ENCODE peak calls at places on chromosomes 3 and 15, in five cellular contexts. N is spleen, D is uterus, J is left lung, C is HFF-Myc. L is an unnamed sample.

GRCh38 chr3:45807645-45808540 is 11.6 kb upstream of the SLC6A20 start:
- DNase-seq in N (no peak), D (no peak), J (no peak), C (no peak), L (no peak)

GRCh38 chr15:42999201-42999779 is 78.7 kb upstream of the TTBK2 start:
- DNase-seq in N (no peak), D (no peak), J (no peak), C (no peak), L (no peak)

GRCh38 chr3:184774996-184775715 is 36.8 kb upstream of the VPS8 start:
- DNase-seq in N (peak), D (no peak), J (no peak), C (no peak), L (peak)

GRCh38 chr3:59115355-59116136 is 65.7 kb upstream of the CFAP20DC start:
- DNase-seq in N (no peak), D (no peak), J (no peak), C (no peak), L (no peak)

GRCh38 chr3:161395115-161395514 is 23.8 kb upstream of the SPTSSB start:
- DNase-seq in N (no peak), D (no peak), J (no peak), C (no peak), L (no peak)

GRCh38 chr3:55936549-55937052 is 449.5 kb upstream of the WNT5A start:
- DNase-seq in N (no peak), D (no peak), J (no peak), C (no peak), L (no peak)

GRCh38 chr15:47460775-47461174 is 256.5 kb upstream of the SEMA6D start:
- DNase-seq in N (no peak), D (no peak), J (no peak), C (no peak), L (no peak)

GRCh38 chr15:39920510-39921273 is 626 bp upstream of the GPR176 start:
- DNase-seq in N (peak), D (peak), J (peak), C (no peak), L (peak)

GRCh38 chr3:104673981-104674380 is 692.7 kb upstream of the ALCAM start:
- DNase-seq in N (no peak), D (no peak), J (no peak), C (no peak), L (no peak)

GRCh38 chr3:22495241-22495640 is 707.9 kb upstream of the UBE2E2 start:
- DNase-seq in N (no peak), D (no peak), J (no peak), C (no peak), L (no peak)

GRCh38 chr3:155853214-155854146 is 747 bp downstream of the SLC33A1 start:
- DNase-seq in N (peak), D (no peak), J (peak), C (no peak), L (no peak)

GRCh38 chr3:63557912-63558311 is 94.6 kb upstream of the SNTN start:
- DNase-seq in N (no peak), D (no peak), J (no peak), C (no peak), L (no peak)

GRCh38 chr3:160618363-160618762 is 53.0 kb upstream of the KPNA4 start:
- DNase-seq in N (no peak), D (no peak), J (no peak), C (no peak), L (no peak)

GRCh38 chr3:163776753-163777152 is 1301.5 kb downstream of the SI start:
- DNase-seq in N (no peak), D (no peak), J (no peak), C (no peak), L (no peak)

GRCh38 chr15:74500401-74500800 is 39.4 kb upstream of the UBL7 start:
- DNase-seq in N (no peak), D (no peak), J (no peak), C (no peak), L (no peak)

GRCh38 chr3:10783360-10784346 is 32.4 kb upstream of the SLC6A11 start:
- DNase-seq in N (no peak), D (no peak), J (no peak), C (no peak), L (no peak)

GRCh38 chr3:7241584-7242302 is 380.8 kb downstream of the GRM7 start:
- DNase-seq in N (no peak), D (no peak), J (no peak), C (no peak), L (no peak)

GRCh38 chr15:92981333-92981732 is 81.2 kb downstream of the CHD2 start:
- DNase-seq in N (no peak), D (no peak), J (no peak), C (no peak), L (no peak)

GRCh38 chr3:170062068-170062467 is 24.3 kb downstream of the GPR160 start:
- DNase-seq in N (no peak), D (no peak), J (no peak), C (no peak), L (no peak)

GRCh38 chr3:170063691-170064090 is 25.9 kb downstream of the GPR160 start:
- DNase-seq in N (no peak), D (no peak), J (no peak), C (no peak), L (no peak)

GRCh38 chr3:170064108-170064507 is 26.3 kb downstream of the GPR160 start:
- DNase-seq in N (peak), D (no peak), J (no peak), C (no peak), L (no peak)

GRCh38 chr3:170059447-170059846 is 21.7 kb downstream of the GPR160 start:
- DNase-seq in N (no peak), D (no peak), J (no peak), C (no peak), L (no peak)

DNA sequence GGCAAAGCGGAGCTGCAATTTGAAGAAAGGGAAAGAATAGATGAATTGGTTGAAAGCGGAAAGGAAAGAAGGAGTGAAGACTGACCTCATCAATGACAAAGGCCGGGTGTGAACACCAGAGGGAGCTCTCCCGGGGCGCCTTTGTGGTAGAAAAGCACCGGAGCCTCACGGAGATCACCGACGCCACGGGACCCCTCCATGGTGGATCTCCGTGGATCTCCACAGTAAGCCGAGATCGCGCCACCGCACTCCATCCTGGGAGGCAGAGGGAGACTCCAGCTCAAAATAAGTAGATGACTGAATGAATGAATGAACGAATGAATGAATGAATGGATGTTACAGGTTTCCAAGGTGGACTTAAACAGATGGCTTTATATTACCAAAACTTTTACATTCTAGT is 25.0 kb downstream of the GPR160 start:
- DNase-seq in N (no peak), D (no peak), J (no peak), C (no peak), L (no peak)
- TF ChIP-seq CTCF in N (no peak), D (no peak), J (no peak), C (peak), L (peak)

DNA sequence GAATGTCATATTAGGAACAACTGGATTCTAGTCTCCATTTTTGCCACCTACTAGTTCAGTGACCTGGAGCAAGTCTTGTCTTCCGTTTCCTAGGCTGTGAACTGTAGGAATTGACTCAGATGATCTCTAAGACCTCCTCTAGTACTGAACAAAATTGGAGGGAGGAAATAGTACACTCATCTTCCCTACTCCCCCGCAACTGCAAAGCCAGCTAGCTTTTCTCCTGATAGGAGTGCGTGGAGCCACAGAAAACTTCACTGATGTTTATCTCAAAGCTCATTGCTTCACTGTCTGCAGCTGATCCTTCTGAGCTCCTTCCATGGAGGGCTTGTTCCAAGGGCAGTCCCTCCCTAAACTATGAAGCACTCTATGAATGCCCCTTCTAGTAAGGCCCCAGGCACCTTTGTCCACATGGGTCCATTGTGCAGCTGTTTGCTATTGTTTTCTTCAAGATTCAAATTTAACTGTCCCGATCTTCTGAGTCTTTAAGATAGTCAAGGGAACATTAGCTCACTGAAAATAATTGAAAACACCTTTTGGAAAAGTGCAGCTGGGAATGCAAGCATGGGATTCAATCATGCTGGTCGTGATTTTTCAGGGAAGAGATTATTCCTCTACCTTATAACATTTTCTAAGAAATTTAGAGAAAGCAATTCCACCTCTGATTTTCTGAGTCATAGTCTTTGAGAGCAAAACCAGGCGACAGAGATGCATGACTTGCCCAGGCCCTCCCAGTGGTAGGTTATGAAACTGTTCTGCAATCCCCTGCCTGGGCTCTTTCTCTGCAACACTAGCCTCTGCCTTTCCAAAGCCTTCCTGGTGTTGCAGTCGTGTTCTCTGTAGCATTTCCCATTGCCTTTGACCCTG is 24.3 kb downstream of the FILIP1L start:
- DNase-seq in N (no peak), D (peak), J (no peak), C (peak), L (no peak)
- TF ChIP-seq CTCF in N (peak), D (peak), J (peak), C (peak), L (peak)

DNA sequence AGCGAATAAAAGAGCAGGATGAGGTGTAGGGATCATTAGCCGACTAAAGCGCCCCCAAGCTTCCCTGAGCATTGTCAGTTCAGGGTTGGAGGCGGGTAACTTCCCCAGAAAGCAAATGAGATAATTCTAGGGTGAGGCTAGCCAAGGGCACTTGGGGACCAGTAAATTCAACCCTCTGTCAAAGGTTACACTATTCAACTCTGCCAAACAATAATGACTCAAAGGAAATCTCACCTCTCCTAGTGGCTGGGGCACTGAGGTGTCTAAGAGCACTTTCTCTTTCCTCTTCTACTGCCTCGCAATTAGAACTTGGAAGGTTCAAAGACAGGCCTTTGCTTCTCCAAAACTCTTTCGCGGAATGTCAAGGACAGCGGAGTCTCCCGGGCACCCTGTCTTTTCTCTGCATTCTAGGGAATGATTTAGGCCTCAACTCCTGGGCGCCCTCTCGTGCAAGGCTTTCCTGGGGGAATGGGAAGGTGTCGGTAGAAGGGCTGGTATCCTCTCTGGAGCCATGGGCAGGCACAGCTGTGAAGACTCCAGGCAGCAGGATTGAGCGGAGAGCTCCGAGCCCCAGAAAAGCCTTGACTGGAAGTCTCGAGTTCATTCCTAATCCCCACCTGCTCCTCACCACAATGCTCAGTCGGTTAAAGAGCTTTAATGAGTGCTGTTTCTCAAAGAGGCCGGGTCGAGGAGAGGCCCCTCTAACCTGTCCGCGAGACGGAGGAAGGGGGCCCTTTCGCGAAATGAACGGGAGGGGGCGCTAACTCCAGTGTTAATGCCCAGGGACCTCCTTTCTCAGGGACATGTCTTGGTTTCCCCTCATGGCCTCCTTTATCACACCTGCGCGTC is 21.9 kb downstream of the ZIC4 start:
- DNase-seq in N (no peak), D (no peak), J (no peak), C (no peak), L (no peak)
- TF ChIP-seq CTCF in N (no peak), D (no peak), J (no peak), C (peak), L (peak)

DNA sequence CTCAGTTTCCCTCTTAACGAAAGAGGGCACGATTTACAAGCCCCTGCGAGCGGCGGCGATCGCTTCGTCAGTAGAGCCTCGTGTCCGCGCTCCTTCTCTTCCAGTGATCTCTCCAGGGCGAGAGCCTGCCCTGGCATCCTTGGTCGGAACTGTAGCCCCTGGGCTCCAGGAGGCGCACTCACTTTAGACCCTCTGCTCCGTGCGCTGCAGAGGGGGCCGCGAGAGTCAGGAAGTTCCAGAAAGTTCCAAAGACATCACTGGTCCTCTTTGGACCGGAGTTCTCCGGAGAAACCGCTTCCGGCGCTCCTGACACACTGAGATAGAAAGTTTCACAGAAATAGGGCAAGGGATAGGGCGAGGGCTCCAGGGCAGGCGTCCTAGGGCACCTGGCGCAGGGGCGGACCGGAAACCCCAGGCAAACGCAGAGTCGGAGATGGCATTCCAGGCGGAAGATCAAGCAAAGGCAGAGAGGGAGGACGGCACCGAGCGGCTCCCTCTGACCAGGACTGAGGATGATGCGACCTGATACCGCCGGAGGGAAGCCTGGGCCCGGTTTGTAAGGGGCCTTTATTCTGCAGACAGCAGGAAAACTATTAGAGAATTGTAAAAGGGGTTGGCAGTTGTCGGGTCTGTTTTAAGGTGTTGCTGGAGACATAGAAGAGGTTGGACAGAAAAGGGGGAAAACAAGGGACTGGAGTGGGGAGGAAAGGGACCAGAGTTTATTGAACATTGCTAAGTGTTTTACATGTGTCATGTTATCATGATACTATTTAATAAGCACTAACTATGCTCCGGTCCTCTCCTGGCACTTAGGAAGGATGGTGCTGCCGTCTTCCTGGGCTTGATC is 1.3 kb upstream of the CPEB1 start:
- DNase-seq in N (no peak), D (peak), J (no peak), C (no peak), L (no peak)
- TF ChIP-seq CTCF in N (no peak), D (no peak), J (no peak), C (no peak), L (no peak)

GRCh38 chr15:80951941-80952340 is 37.7 kb downstream of the MESD start:
- DNase-seq in N (no peak), D (no peak), J (no peak), C (no peak), L (no peak)

GRCh38 chr15:80957556-80957955 is 32.1 kb downstream of the MESD start:
- DNase-seq in N (no peak), D (no peak), J (no peak), C (no peak), L (no peak)

GRCh38 chr15:80953001-80953952 is 36.3 kb downstream of the MESD start:
- DNase-seq in N (no peak), D (no peak), J (no peak), C (no peak), L (no peak)

GRCh38 chr15:80950291-80951078 is 39.1 kb downstream of the MESD start:
- DNase-seq in N (no peak), D (no peak), J (no peak), C (no peak), L (no peak)

DNA sequence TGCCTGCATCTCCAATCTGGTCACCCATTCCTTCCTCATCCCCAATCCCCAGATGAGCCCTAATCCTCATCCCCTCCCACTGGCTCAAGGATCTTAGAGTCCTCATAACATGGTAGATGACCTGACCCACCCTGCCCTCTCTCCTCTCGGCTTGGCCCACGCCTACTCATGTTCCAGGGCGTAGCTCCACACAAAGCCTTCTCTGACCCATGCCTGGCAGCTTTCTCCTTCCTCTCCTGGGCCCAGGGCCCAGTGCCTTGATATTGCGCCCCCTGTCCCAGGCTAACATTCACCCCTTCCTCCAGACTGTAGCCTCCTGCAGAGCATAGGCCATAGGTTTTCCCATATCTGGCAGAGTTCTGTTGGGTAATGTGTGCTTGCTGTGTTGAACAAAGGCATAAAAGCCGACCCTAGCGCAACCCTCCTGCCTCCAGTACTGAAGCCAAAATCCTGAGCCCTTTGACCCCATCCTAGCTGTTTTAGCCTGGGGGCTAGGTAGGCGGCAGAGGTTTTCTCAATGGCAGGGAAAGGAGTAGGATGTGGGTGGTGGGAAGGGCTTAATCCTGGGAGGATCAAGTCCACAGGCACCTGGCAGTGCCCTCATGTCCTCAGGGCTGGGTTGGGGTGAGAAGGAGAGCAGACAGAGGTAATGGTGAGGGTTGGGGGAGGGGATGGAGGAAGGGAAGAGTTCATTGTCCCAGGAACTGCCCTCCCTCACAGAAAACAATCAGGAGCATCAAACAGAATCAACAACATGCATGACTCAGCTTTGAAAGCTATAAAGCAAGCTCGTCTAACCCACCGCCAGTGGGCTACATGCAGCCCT is 35.5 kb downstream of the MESD start:
- DNase-seq in N (no peak), D (no peak), J (no peak), C (no peak), L (no peak)
- TF ChIP-seq CTCF in N (no peak), D (no peak), J (no peak), C (no peak), L (no peak)

DNA sequence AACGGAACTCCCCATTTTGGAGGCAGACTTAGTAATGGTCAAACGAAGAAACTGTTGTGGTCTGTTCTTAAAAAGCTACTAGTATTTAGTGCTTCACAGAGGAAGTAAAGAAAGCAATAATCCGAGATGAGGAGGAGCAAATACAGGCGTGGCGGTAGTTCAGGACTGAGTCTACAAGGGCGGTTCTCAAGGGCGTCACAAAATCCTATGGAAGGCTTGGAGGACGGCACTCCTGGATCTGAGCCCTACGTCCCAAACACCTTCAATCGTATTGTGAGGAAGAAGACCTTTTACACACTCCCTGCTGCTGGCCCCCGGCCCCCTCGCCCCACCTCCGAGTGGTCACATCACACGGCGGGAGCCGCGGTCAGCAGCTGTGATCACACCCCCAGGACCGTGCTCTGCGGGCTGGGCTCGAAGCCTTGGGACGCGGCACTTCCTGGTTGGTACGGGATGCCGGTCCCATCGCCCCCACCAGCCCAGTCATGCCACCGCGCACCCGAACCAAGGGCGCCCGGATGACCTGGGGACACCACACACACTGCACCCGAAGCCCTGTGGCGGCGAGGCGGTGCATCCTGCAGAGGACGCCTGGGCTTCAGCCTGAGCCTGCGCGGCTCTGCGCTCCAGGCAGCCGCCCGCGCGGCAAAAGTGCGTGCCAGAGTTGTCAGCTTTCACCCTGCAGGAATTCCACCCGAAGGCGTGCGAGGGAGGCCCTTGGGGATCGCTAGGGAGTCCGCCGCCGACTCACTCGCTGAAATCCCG is 588 bp downstream of the PLD1 start:
- DNase-seq in N (peak), D (peak), J (peak), C (no peak), L (peak)
- TF ChIP-seq CTCF in N (peak), D (no peak), J (no peak), C (no peak), L (peak)

DNA sequence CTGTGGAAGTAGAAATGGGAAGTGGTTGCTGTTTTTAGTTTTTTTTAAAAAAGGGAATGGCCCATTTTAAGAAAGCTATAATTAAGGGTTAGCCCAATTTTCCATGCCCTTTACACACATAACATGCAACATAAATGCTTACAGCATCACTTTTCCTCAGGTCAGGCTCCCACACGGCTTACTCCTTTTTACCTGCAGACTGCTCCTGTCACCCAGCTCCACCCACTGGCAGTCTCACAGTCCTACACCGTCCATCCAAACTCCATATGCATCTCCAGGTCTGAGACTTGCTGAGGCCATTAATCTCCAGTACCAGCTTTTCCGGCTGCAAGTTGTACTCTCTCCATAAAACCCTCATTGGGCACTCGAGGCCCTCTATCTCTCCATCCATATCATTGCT is 19.7 kb downstream of the MORC1 start:
- DNase-seq in N (no peak), D (no peak), J (no peak), C (no peak), L (no peak)
- TF ChIP-seq CTCF in N (no peak), D (no peak), J (no peak), C (no peak), L (peak)

L was measured in chondrocyte.